ENCODE peak calls at places on chromosomes 16 and 17, in four cellular contexts. T is A673, I is germinal center, M is tibial artery. X is an unnamed sample.

GRCh38 chr17:2181206-2181983 is 122.2 kb downstream of the SMG6 start:
- DNase-seq in T (no peak), I (no peak), M (peak; percentile 72), X (no peak)

GRCh38 chr17:48351916-48352332 is 78.1 kb downstream of the SKAP1 start:
- DNase-seq in T (peak; percentile 69), I (peak; percentile 40), M (no peak), X (no peak)

GRCh38 chr16:56451753-56452689 is 667 bp downstream of the OGFOD1 start:
- DNase-seq in T (peak; percentile 57), I (peak; percentile 75), M (peak; percentile 26), X (no peak)

GRCh38 chr17:45227101-45227591 is 5.5 kb downstream of the FMNL1 start:
- DNase-seq in T (no peak), I (peak; percentile 49), M (no peak), X (no peak)

GRCh38 chr17:49664706-49665211 is 13.1 kb downstream of the SPOP start:
- DNase-seq in T (no peak), I (no peak), M (no peak), X (no peak)

GRCh38 chr17:59353936-59354755 is 22.7 kb downstream of the YPEL2 start:
- DNase-seq in T (peak; percentile 25), I (no peak), M (no peak), X (no peak)

GRCh38 chr17:75850928-75851692 is 4.0 kb downstream of the WBP2 start:
- DNase-seq in T (no peak), I (no peak), M (no peak), X (no peak)

GRCh38 chr17:65417406-65418221 is 143.8 kb downstream of the AXIN2 start:
- DNase-seq in T (no peak), I (no peak), M (no peak), X (no peak)

GRCh38 chr16:30018731-30019158 is 4.3 kb upstream of the C16orf92 start:
- DNase-seq in T (no peak), I (no peak), M (no peak), X (no peak)

GRCh38 chr16:12089492-12090161 is 113.1 kb downstream of the SNX29 start:
- DNase-seq in T (peak; percentile 14), I (peak; percentile 62), M (peak; percentile 33), X (no peak)

GRCh38 chr16:15714393-15715172 is 64.5 kb downstream of the NDE1 start:
- DNase-seq in T (no peak), I (no peak), M (no peak), X (no peak)

X was measured in COR-L47.